ENCODE peak calls at places on chromosomes 3 and 15, in six cellular contexts. V is fibroblast of gingiva; W is prostate gland; D is T-helper 1 cell; Y is activated T-helper 1 cell treated with anti-CD3 and anti-CD28 coated beads, Interleukin-12 subunit alpha, Interleukin-12 subunit beta, Interleukin-2, Interleukin-4 antibody, amounts not matched to agents 30 ng/mL and 10 ng/mL and 1 ng/mL, durations not matched to agents 14 hours and 24 hours and 36 hours; Z is GM12891. T is an unnamed sample.

GRCh38 chr3:52290596-52291507 is 3.2 kb downstream of the GLYCTK start:
- DNase-seq in Z (no peak), V (no peak), Y (no peak), W (no peak), D (no peak), T (no peak)

GRCh38 chr15:83200162-83200561 is 7.5 kb downstream of the HDGFL3 start:
- DNase-seq in Z (no peak), W (no peak), D (no peak), V (no peak), Y (peak; percentile 11), T (peak; percentile 61)

GRCh38 chr15:100901702-100902435 is 17.3 kb upstream of the LRRK1 start:
- DNase-seq in W (no peak), Z (no peak), Y (no peak), D (no peak), V (peak; percentile 49), T (peak; percentile 44)

GRCh38 chr15:100941536-100941935 is 22.4 kb downstream of the LRRK1 start:
- DNase-seq in Z (no peak), D (no peak), Y (no peak), V (no peak), W (no peak), T (no peak)

GRCh38 chr3:172848910-172849309 is 98.4 kb downstream of the ECT2 start:
- DNase-seq in Y (no peak), D (no peak), Z (no peak), W (no peak), V (peak; percentile 51), T (peak; percentile 73)

GRCh38 chr15:85756411-85757072 is 38.2 kb downstream of the KLHL25 start:
- DNase-seq in W (no peak), Z (no peak), D (no peak), Y (no peak), V (no peak), T (peak; percentile 31)

GRCh38 chr15:42933886-42934667 is 13.5 kb upstream of the TTBK2 start:
- DNase-seq in W (no peak), V (no peak), D (no peak), Y (no peak), Z (no peak), T (no peak)

GRCh38 chr3:183576487-183577107 is 21.1 kb upstream of the KLHL6 start:
- DNase-seq in V (peak; percentile 27), W (no peak), Y (no peak), Z (no peak), D (no peak), T (peak; percentile 29)

GRCh38 chr15:31499236-31499952 is 172.8 kb downstream of the KLF13 start:
- DNase-seq in V (no peak), D (no peak), Z (no peak), Y (no peak), W (no peak), T (no peak)

GRCh38 chr3:178787960-178788359 is 251.7 kb downstream of the KCNMB2 start:
- DNase-seq in D (no peak), W (no peak), V (no peak), Z (no peak), Y (no peak), T (no peak)

GRCh38 chr3:69082805-69083204 is 1.9 kb upstream of the ARL6IP5 start:
- DNase-seq in Z (no peak), V (peak; percentile 84), W (no peak), Y (peak; percentile 68), D (peak; percentile 46), T (peak; percentile 82)

GRCh38 chr3:197339841-197340520 is 41.6 kb upstream of the DLG1 start:
- DNase-seq in Y (no peak), D (no peak), W (no peak), Z (no peak), V (peak; percentile 75), T (peak; percentile 86)

GRCh38 chr3:141625506-141625905 is 112.6 kb upstream of the RNF7 start:
- DNase-seq in Y (no peak), D (no peak), Z (no peak), W (no peak), V (no peak), T (peak; percentile 33)

GRCh38 chr15:79834496-79834895 is 62.3 kb downstream of the MTHFS start:
- DNase-seq in V (no peak), Z (no peak), W (no peak), D (no peak), Y (no peak), T (no peak)

GRCh38 chr3:51337666-51338065 is 47.4 kb upstream of the MANF start:
- DNase-seq in V (no peak), W (no peak), Z (no peak), D (no peak), Y (no peak), T (no peak)

GRCh38 chr3:104510091-104510860 is 856.4 kb upstream of the ALCAM start:
- DNase-seq in V (peak; percentile 52), Y (no peak), Z (no peak), D (no peak), W (no peak), T (no peak)

GRCh38 chr3:142904639-142905441 is 16.0 kb upstream of the PCOLCE2 start:
- DNase-seq in V (no peak), Z (no peak), W (no peak), Y (no peak), D (no peak), T (no peak)

GRCh38 chr3:4950948-4951347 is 28.3 kb upstream of the BHLHE40 start:
- DNase-seq in Z (no peak), D (no peak), W (no peak), V (no peak), Y (no peak), T (no peak)

GRCh38 chr3:10464068-10464434 is 41.3 kb downstream of the ATP2B2 start:
- DNase-seq in Z (no peak), W (no peak), D (no peak), V (no peak), Y (no peak), T (no peak)

GRCh38 chr15:45249125-45249780 is 2.8 kb upstream of the SLC28A2 start:
- DNase-seq in W (no peak), Y (no peak), Z (no peak), D (no peak), V (no peak), T (no peak)

GRCh38 chr15:63189955-63190691 is 717 bp downstream of the RAB8B start:
- DNase-seq in V (no peak), Z (no peak), W (no peak), Y (no peak), D (no peak), T (no peak)

GRCh38 chr3:52193059-52193458 is 4.9 kb upstream of the ALAS1 start:
- DNase-seq in W (peak; percentile 25), Z (no peak), V (peak; percentile 80), Y (no peak), D (no peak), T (peak; percentile 70)

GRCh38 chr15:78034495-78035191 is 42.9 kb downstream of the TBC1D2B start:
- DNase-seq in Z (no peak), V (no peak), D (peak; percentile 67), W (peak; percentile 63), Y (peak; percentile 79), T (no peak)

GRCh38 chr3:99862208-99862607 is 44.5 kb downstream of the CMSS1 start:
- DNase-seq in V (peak; percentile 42), Z (no peak), Y (no peak), W (no peak), D (no peak), T (peak; percentile 72)

GRCh38 chr15:43524254-43524847 is 6.9 kb downstream of the MAP1A start:
- DNase-seq in D (no peak), W (no peak), Y (no peak), V (no peak), Z (no peak), T (no peak)

GRCh38 chr3:172787746-172788145 is 37.2 kb downstream of the ECT2 start:
- DNase-seq in Z (no peak), V (peak; percentile 18), D (no peak), W (no peak), Y (no peak), T (peak; percentile 31)

GRCh38 chr3:109023656-109024254 is 70.1 kb upstream of the GUCA1C start:
- DNase-seq in V (peak; percentile 34), W (peak; percentile 49), Y (no peak), D (peak; percentile 9), Z (peak; percentile 2), T (peak; percentile 56)

GRCh38 chr3:61559108-61559731 is 2.2 kb upstream of the PTPRG start:
- DNase-seq in Z (no peak), D (no peak), W (no peak), Y (no peak), V (no peak), T (peak; percentile 16)